ENCODE peak calls at places on chromosomes 6 and 20, in four cellular contexts. P is endodermal cell; D is CD8-positive, alpha-beta T cell; E is lower lobe of right lung. U is an unnamed sample.

GRCh38 chr20:16434087-16434664 is 139.1 kb downstream of the KIF16B start:
- DNase-seq in P (peak; percentile 96), D (peak; percentile 15), E (peak; percentile 57), U (peak; percentile 0)

GRCh38 chr6:161439093-161439492 is 165.2 kb upstream of the AGPAT4 start:
- DNase-seq in P (no peak), D (no peak), E (no peak), U (no peak)

GRCh38 chr6:33987531-33988021 is 158.3 kb downstream of the GRM4 start:
- DNase-seq in P (no peak), D (no peak), E (no peak), U (no peak)

GRCh38 chr6:34275128-34275804 is 26.5 kb upstream of the SMIM29 start:
- DNase-seq in P (no peak), D (no peak), E (no peak), U (no peak)

GRCh38 chr6:87151786-87152527 is 3.4 kb upstream of the ZNF292 start:
- DNase-seq in P (peak; percentile 88), D (peak; percentile 59), E (peak; percentile 76), U (peak; percentile 57)

GRCh38 chr6:3869632-3870527 is 20.7 kb downstream of the FAM50B start:
- DNase-seq in P (no peak), D (no peak), E (no peak), U (no peak)

GRCh38 chr6:40054186-40054585 is 119.9 kb upstream of the MOCS1 start:
- DNase-seq in P (no peak), D (no peak), E (no peak), U (no peak)

GRCh38 chr20:38252292-38253288 is 7.9 kb downstream of the KIAA1755 start:
- DNase-seq in P (peak; percentile 74), D (no peak), E (no peak), U (no peak)

GRCh38 chr6:83867527-83868161 is 8.2 kb downstream of the CYB5R4 start:
- DNase-seq in P (peak; percentile 47), D (no peak), E (peak; percentile 68), U (no peak)

GRCh38 chr6:132179955-132180354 is 221.3 kb downstream of the MOXD1 start:
- DNase-seq in P (no peak), D (no peak), E (no peak), U (no peak)

GRCh38 chr6:156889469-156889868 is 112.3 kb downstream of the ARID1B start:
- DNase-seq in P (no peak), D (no peak), E (no peak), U (no peak)
- H3K27ac ChIP-seq in P (no peak overlapping the region), D (no peak overlapping the region), E (no peak overlapping the region), U (no peak overlapping the region)

DNA sequence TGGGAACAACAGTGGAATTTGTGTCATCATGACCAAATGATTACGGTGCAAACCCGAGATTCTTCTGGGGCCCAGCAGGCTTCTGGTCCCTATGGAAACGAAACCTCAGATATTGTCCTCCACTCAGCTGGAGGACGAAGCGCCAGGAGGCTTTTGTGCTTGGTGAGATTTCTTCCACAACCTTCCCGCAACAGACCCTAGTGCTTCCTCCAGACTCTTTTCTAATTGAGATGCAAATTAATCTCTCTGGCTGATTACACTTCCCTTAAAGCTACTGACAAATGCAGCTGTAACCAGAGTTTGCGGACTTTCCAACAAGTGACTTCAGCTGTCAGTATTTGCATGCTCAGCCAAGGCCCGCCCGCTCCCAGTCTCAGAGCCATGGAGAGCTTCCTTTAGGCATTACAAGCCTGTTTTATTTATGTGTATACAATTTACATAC is 96.0 kb downstream of the INSM1 start:
- DNase-seq in P (peak; percentile 80), D (no peak), E (no peak), U (no peak)
- H3K4me3 ChIP-seq in P (no peak overlapping the region), D (no peak overlapping the region), E (no peak overlapping the region), U (no peak overlapping the region)

DNA sequence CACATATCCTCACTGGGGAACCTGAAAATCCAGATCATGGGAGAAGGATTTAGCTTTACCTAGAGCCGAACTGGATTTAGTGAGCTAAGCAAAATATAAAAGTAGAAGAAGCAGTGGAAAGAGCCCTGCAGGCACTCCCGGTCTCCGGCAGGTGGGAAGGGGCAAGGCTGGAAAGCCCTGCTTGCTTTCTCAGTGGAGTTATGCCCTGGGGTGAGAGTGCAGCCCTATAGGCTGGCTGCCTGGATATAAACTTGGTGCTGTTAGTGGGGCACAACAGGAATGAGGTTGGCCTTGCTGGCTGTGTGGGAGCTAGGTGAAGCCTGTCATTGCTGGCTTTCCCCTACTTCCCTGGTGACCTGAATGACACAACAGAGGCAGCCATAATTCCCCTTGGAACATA is 122.0 kb downstream of the CDK19 start:
- DNase-seq in P (peak; percentile 50), D (no peak), E (no peak), U (no peak)
- H3K27ac ChIP-seq in P (peak overlapping the region; percentile 19), D (no peak overlapping the region), E (no peak overlapping the region), U (no peak overlapping the region)

DNA sequence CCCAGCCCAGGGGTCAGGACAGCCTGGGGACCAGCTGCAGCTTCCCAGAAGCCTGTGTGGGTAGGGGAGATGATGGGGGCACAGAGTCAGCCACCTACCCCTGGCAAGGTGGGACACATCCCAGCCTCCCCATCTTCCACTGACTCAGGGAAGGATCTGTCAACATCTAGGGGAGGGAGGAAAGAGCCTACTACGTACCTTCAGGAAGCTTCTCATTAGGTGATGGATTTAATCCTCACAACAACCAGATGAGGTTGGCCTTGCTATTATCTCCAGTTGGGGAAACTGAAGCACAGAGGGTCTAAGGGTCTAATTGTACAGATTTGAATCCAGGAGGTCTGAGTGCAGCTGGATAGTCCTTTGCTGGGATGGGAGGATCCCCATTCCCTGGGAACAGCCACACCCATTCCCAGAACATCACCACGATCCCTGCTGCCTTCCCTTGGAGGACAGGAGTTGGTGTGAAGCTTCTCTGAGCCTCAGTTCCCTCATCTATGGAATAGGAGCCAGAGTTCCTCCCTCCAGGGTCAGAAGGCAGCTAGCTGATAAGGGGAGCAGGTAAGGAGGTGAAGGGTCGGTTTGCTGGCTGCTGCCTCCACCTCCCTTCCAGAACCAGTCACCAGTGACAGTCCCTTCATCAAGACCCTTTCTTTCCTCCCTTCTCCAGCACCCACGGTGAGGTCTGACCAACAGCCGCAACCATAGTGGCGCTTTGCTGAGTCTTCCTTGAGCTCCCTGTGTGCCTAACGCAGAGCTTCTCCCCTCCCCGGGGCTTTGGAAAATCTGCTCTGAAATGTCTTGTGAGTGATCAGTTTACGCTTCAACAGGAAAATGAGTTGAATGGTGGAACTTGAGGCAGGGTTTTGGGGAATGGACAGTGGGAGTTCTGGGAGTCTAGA is 56.8 kb downstream of the CEBPB start:
- DNase-seq in P (no peak), D (no peak), E (no peak), U (no peak)
- H3K4me3 ChIP-seq in P (no peak overlapping the region), D (no peak overlapping the region), E (no peak overlapping the region), U (no peak overlapping the region)

DNA sequence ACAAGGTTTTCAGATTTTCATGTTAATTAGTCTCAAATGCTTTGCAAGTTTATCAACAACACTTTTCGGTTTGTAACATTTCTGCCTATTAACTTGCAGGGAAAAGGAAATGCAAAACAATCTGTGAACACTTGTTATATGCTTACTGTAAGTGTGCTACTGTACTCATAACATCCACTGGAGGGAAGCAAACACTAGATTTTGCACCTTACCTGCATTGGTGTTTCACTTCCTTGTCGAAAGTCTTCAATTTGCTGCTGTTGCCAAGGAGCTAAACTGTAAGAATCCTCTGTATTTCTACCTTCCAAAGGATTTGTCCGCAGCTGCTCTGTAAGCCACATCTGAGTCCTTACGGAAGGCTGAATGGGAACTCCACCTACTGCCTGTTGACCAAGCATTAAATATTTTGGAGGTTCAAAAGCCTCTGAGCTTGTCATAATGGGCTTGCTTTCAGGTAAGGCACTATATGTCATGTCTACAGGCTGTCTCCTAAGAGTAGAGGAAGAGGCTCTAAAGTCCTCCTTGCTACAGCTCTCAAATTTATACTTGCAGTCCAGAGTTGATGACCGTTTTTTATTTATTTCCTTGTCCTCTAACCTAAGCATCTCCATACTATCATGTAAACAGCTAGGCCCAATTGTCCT is 17.3 kb downstream of the PLN start:
- DNase-seq in P (no peak), D (no peak), E (no peak), U (peak; percentile 82)
- H3K27ac ChIP-seq in P (no peak overlapping the region), D (no peak overlapping the region), E (no peak overlapping the region), U (peak overlapping the region; percentile 29)

GRCh38 chr6:149924933-149925252 is 2.0 kb upstream of the RAET1G start:
- DNase-seq in P (no peak), D (no peak), E (no peak), U (no peak)
- H3K4me3 ChIP-seq in P (no peak overlapping the region), D (no peak overlapping the region), E (peak overlapping the region; percentile 61), U (no peak overlapping the region)

DNA sequence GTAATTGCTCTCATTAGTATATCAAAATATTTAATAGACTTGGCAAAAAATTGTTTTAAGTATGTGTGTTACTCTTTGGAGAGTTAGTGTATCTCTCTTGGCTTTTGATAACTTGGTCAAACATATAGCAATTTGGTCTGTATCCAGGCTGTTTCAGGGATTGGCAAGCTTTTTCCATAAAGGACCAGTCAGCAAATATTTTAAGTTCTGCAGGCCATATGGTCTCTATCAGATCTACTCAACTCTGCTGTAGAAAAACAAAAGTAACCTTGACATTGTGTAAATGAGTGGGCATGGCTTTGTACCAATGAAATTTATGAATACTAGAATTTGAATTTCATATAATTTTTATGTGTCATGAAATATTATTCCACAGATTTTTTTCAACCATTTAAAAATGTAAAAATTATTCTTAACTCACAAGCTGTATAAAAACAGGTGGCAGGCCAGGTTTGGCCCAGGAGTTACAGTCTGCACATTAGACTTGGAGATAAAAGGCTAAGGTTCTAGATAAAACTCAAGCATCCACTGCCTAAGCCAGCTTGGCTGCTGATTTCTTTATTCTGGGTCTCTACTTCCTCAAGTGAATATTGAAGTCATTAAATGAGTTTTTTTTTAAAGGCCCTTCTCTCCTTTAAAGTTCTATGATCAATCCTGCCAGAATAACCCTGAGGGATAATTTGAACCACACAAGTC is 13.7 kb downstream of the GSTA4 start:
- DNase-seq in P (no peak), D (no peak), E (no peak), U (no peak)
- H3K27ac ChIP-seq in P (no peak overlapping the region), D (no peak overlapping the region), E (no peak overlapping the region), U (no peak overlapping the region)

GRCh38 chr6:5904527-5904926 is 102.2 kb downstream of the NRN1 start:
- DNase-seq in P (no peak), D (no peak), E (no peak), U (no peak)

GRCh38 chr6:5905431-5906339 is 101.0 kb downstream of the NRN1 start:
- DNase-seq in P (no peak), D (no peak), E (peak; percentile 50), U (no peak)

GRCh38 chr6:5906842-5907241 is 99.9 kb downstream of the NRN1 start:
- DNase-seq in P (no peak), D (no peak), E (no peak), U (no peak)

DNA sequence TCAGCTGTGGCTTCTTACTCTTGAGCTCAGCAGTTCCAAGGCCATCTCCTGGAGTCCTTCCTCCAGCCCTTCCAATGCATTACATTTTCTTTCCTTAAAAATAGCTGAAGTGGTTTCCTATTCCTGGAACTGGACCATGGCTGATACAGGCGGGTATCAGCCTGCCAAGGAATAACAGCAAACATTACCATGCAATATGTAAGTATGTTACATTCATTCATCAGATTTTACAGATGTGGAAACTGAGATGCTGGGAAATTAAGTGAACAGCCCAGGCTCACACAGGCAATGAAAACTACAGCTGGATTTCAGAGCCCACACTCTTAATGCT is 100.4 kb downstream of the NRN1 start:
- DNase-seq in P (no peak), D (no peak), E (no peak), U (no peak)
- H3K4me3 ChIP-seq in P (no peak overlapping the region), D (no peak overlapping the region), E (no peak overlapping the region), U (no peak overlapping the region)

GRCh38 chr6:22828179-22829062 is 259.1 kb downstream of the HDGFL1 start:
- DNase-seq in P (peak; percentile 81), D (no peak), E (no peak), U (no peak)

GRCh38 chr6:22827760-22828159 is 258.4 kb downstream of the HDGFL1 start:
- DNase-seq in P (no peak), D (no peak), E (no peak), U (no peak)

GRCh38 chr6:22830463-22830862 is 261.1 kb downstream of the HDGFL1 start:
- DNase-seq in P (no peak), D (no peak), E (no peak), U (no peak)

GRCh38 chr6:22826961-22827360 is 257.6 kb downstream of the HDGFL1 start:
- DNase-seq in P (no peak), D (no peak), E (no peak), U (no peak)

GRCh38 chr6:22829070-22829469 is 259.7 kb downstream of the HDGFL1 start:
- DNase-seq in P (no peak), D (no peak), E (no peak), U (no peak)
- H3K27ac ChIP-seq in P (no peak overlapping the region), D (no peak overlapping the region), E (peak overlapping the region; percentile 56), U (no peak overlapping the region)

U was measured in CD4-positive, CD25-positive, alpha-beta regulatory T cell.